ENCODE peak calls at places on chromosomes 11 and 22, in six cellular contexts. D, U, X, O, C and P are unnamed samples.
A peak's percentile ranks its signal among the peaks of the same experiment; 100 is the strongest.

GRCh38 chr22:36406139-36406538 is 18.4 kb upstream of the MYH9 start:
- DNase-seq in D (no peak), U (no peak), X (no peak), O (no peak), C (no peak), P (no peak)

GRCh38 chr11:131614514-131615085 is 244.2 kb downstream of the NTM start:
- DNase-seq in D (no peak), U (no peak), X (no peak), O (no peak), C (no peak), P (no peak)

GRCh38 chr11:16096336-16096735 is 260.0 kb downstream of the SOX6 start:
- DNase-seq in D (peak; percentile 48), U (no peak), X (no peak), O (peak; percentile 59), C (no peak), P (peak; percentile 4)

GRCh38 chr11:111792955-111793500 is 26.8 kb upstream of the PPP2R1B start:
- DNase-seq in D (no peak), U (no peak), X (no peak), O (peak; percentile 48), C (no peak), P (peak; percentile 44)

GRCh38 chr22:48635825-48636224 is 1191.8 kb downstream of the BRD1 start:
- DNase-seq in D (no peak), U (no peak), X (no peak), O (no peak), C (no peak), P (no peak)

GRCh38 chr22:40920526-40920925 is 30.7 kb upstream of the RBX1 start:
- DNase-seq in D (no peak), U (no peak), X (no peak), O (no peak), C (no peak), P (no peak)

GRCh38 chr22:37501176-37501609 is 15.0 kb upstream of the MFNG start:
- DNase-seq in D (no peak), U (no peak), X (no peak), O (no peak), C (no peak), P (no peak)

GRCh38 chr22:45885171-45885840 is 91.7 kb downstream of the WNT7B start:
- DNase-seq in D (no peak), U (no peak), X (no peak), O (no peak), C (no peak), P (no peak)

GRCh38 chr22:37248251-37248650 is 4.2 kb upstream of the RAC2 start:
- DNase-seq in D (no peak), U (no peak), X (no peak), O (no peak), C (no peak), P (no peak)

GRCh38 chr22:36383110-36383581 is 4.6 kb downstream of the MYH9 start:
- DNase-seq in D (no peak), U (no peak), X (peak; percentile 59), O (peak; percentile 55), C (no peak), P (peak; percentile 64)

GRCh38 chr11:36300651-36301050 is 4.6 kb downstream of the PRR5L start:
- DNase-seq in D (no peak), U (peak; percentile 20), X (no peak), O (peak; percentile 89), C (peak; percentile 26), P (peak; percentile 74)

GRCh38 chr11:28107331-28107725 is 628 bp downstream of the KIF18A start:
- DNase-seq in D (peak; percentile 56), U (no peak), X (no peak), O (peak; percentile 55), C (no peak), P (no peak)

GRCh38 chr22:37904572-37905533 is 1.2 kb upstream of the MICALL1 start:
- DNase-seq in D (peak; percentile 99), U (peak; percentile 83), X (no peak), O (peak; percentile 94), C (peak; percentile 20), P (peak; percentile 99)

GRCh38 chr22:46465348-46465725 is 72.1 kb downstream of the CELSR1 start:
- DNase-seq in D (no peak), U (no peak), X (no peak), O (no peak), C (no peak), P (no peak)

GRCh38 chr11:121473064-121473777 is 20.5 kb upstream of the SORL1-AS1 start:
- DNase-seq in D (peak; percentile 57), U (no peak), X (no peak), O (peak; percentile 19), C (no peak), P (peak; percentile 77)

GRCh38 chr22:49533886-49534285 is 293.8 kb downstream of the BRD1 start:
- DNase-seq in D (no peak), U (no peak), X (no peak), O (no peak), C (no peak), P (no peak)

GRCh38 chr11:68010058-68011041 is at the start of gene ALDH3B1:
- DNase-seq in D (no peak), U (peak; percentile 84), X (no peak), O (peak; percentile 97), C (peak; percentile 88), P (peak; percentile 88)

DNA sequence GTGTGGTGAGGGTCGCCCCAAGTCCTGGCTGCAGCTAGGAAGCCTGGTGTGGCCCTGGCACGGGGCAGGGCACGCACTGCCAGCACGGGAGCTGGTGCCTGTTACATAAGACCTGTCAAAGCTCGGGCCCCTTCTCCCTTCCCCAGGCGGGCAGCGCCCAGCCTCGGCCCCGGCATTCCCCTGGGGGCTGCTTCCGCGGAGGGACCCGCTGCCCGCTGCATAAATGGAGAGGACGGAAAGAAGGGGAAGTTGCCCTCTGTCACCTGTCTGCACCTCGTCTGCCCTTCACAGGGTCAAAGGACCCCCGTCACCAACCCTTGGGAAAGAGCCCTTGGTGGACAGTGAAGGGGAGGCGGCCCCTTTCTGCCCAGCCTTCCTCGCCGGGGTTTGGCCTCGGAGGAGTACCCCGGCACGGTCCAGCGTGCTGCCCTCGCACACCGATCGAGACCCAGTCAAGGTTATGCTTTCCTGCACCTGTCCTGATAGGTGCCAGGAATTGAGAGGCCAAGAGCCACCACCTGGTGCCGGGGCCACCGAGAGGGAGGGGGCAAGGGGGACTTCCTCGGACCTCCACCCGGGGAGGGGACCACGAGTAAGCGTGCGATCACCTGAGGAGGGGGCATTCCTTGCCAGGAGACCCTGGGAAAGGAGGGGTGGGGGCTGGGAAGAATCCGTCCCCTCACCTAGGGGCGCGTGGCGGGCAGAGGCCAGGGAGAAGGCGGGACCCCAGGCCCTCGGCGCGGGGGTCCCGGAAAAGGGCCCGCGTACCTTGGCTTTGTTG is 16.8 kb upstream of the MFRP start:
- DNase-seq in D (no peak), U (peak; percentile 32), X (no peak), O (no peak), C (no peak), P (no peak)
- H3K4me3 ChIP-seq in D (peak overlapping the region; percentile 43), U (peak overlapping the region; percentile 46), X (no peak overlapping the region), O (no peak overlapping the region), C (peak overlapping the region; percentile 35), P (no peak overlapping the region)

GRCh38 chr11:127452533-127452932 is 452.0 kb upstream of the KIRREL3 start:
- DNase-seq in D (no peak), U (no peak), X (no peak), O (no peak), C (no peak), P (no peak)

GRCh38 chr11:127458561-127458960 is 458.0 kb upstream of the KIRREL3 start:
- DNase-seq in D (no peak), U (no peak), X (no peak), O (no peak), C (no peak), P (no peak)

GRCh38 chr11:127451852-127452251 is 451.3 kb upstream of the KIRREL3 start:
- DNase-seq in D (no peak), U (peak; percentile 29), X (no peak), O (no peak), C (no peak), P (no peak)

DNA sequence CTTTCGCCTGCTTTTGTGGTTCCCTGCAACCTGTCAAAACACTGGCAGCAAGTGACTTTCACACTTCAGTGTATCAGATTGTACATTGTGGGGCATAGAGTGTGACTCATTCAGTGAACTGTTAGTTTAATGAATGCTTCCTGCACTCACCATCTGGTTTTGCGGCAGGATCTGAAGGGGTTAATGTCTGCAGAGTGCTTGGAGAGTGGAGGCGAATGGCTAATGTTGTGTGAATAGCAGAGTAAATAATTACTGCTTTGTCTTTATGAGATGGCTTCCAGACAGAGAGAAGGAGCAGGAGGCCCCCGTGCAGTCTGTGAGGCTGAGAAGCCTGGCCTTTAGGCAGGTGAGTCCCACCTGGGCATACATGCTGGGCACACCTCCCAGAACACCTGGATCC is 454.3 kb upstream of the KIRREL3 start:
- DNase-seq in D (no peak), U (no peak), X (no peak), O (no peak), C (no peak), P (no peak)
- H3K4me3 ChIP-seq in D (no peak overlapping the region), U (no peak overlapping the region), X (no peak overlapping the region), O (no peak overlapping the region), C (no peak overlapping the region), P (no peak overlapping the region)

GRCh38 chr11:65452806-65453490 is 30.4 kb downstream of the NEAT1 start:
- DNase-seq in D (peak; percentile 89), U (peak; percentile 19), X (no peak), O (peak; percentile 91), C (no peak), P (peak; percentile 95)
- H3K4me3 ChIP-seq in D (no peak overlapping the region), U (no peak overlapping the region), X (no peak overlapping the region), O (no peak overlapping the region), C (no peak overlapping the region), P (no peak overlapping the region)

GRCh38 chr11:119876841-119877240 is 147.8 kb upstream of the NECTIN1 start:
- DNase-seq in D (no peak), U (no peak), X (no peak), O (no peak), C (no peak), P (no peak)
- H3K4me3 ChIP-seq in D (no peak overlapping the region), U (no peak overlapping the region), X (no peak overlapping the region), O (no peak overlapping the region), C (no peak overlapping the region), P (no peak overlapping the region)

DNA sequence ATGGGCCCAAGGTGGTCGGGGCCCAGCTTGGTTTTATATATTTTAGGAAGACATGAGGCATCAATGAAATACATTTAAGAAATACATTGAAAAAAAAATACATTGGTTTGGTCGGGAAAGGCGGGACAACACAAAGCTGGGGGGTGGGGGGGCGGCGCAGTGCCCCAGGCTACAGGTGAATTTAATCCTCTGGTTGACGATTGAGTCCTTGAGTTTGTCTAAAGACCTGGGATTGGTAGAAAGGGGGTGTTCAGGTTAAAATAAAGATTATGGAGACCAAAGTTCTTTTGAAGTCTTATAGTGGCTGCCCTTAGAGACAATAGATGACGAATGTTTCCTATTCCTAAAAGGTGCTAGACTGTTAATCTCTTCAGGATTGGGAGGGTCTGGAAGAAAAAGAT is 3.1 kb downstream of the IFITM1 start:
- DNase-seq in D (no peak), U (no peak), X (no peak), O (no peak), C (no peak), P (no peak)
- H3K4me3 ChIP-seq in D (no peak overlapping the region), U (no peak overlapping the region), X (peak overlapping the region; percentile 98), O (peak overlapping the region; percentile 80), C (no peak overlapping the region), P (no peak overlapping the region)